ENCODE peak calls at places on chromosomes 2 and 18, in ten cellular contexts. One of them, this sample, is unnamed.

GRCh38 chr18:57427429-57428181 is 7.6 kb upstream of the ONECUT2 start:
- DNase-seq in lower lobe of right lung: no peak
- DNase-seq in Caco-2: no peak
- DNase-seq in cardiac muscle cell: no peak
- DNase-seq in IMR-90: no peak
- DNase-seq in Panc1: no peak
- DNase-seq in mucosa of descending colon: no peak
- DNase-seq in HepG2: no peak
- DNase-seq in brain microvascular endothelial cell: no peak
- DNase-seq in A549: no peak
- DNase-seq in this sample: no peak

GRCh38 chr2:45134726-45135125 is 125.5 kb upstream of the SIX2 start:
- DNase-seq in cardiac muscle cell: no peak
- DNase-seq in lower lobe of right lung: no peak
- DNase-seq in Caco-2: no peak
- DNase-seq in Panc1: no peak
- DNase-seq in mucosa of descending colon: peak
- DNase-seq in IMR-90: peak
- DNase-seq in A549: peak
- DNase-seq in HepG2: no peak
- DNase-seq in brain microvascular endothelial cell: peak
- DNase-seq in this sample: no peak

GRCh38 chr2:179180242-179180641 is 84.4 kb downstream of the SESTD1 start:
- DNase-seq in cardiac muscle cell: no peak
- DNase-seq in brain microvascular endothelial cell: no peak
- DNase-seq in Caco-2: peak
- DNase-seq in lower lobe of right lung: no peak
- DNase-seq in IMR-90: no peak
- DNase-seq in A549: no peak
- DNase-seq in HepG2: peak
- DNase-seq in Panc1: no peak
- DNase-seq in mucosa of descending colon: no peak
- DNase-seq in this sample: no peak

GRCh38 chr2:43034921-43035320 is 191.5 kb downstream of the ZFP36L2 start:
- DNase-seq in IMR-90: no peak
- DNase-seq in HepG2: no peak
- DNase-seq in A549: no peak
- DNase-seq in cardiac muscle cell: no peak
- DNase-seq in Panc1: no peak
- DNase-seq in Caco-2: no peak
- DNase-seq in mucosa of descending colon: no peak
- DNase-seq in lower lobe of right lung: no peak
- DNase-seq in brain microvascular endothelial cell: no peak
- DNase-seq in this sample: no peak

GRCh38 chr2:144988591-144988990 is 468.7 kb upstream of the ZEB2 start:
- DNase-seq in Caco-2: no peak
- DNase-seq in cardiac muscle cell: no peak
- DNase-seq in A549: no peak
- DNase-seq in mucosa of descending colon: no peak
- DNase-seq in IMR-90: no peak
- DNase-seq in HepG2: no peak
- DNase-seq in lower lobe of right lung: no peak
- DNase-seq in brain microvascular endothelial cell: no peak
- DNase-seq in Panc1: no peak
- DNase-seq in this sample: no peak

GRCh38 chr2:220931491-220931890 is 640.6 kb downstream of the EPHA4 start:
- DNase-seq in IMR-90: no peak
- DNase-seq in HepG2: no peak
- DNase-seq in Caco-2: no peak
- DNase-seq in lower lobe of right lung: no peak
- DNase-seq in A549: no peak
- DNase-seq in brain microvascular endothelial cell: no peak
- DNase-seq in Panc1: no peak
- DNase-seq in mucosa of descending colon: no peak
- DNase-seq in cardiac muscle cell: no peak
- DNase-seq in this sample: no peak

GRCh38 chr18:69216390-69216789 is 184.3 kb upstream of the DOK6 start:
- DNase-seq in lower lobe of right lung: no peak
- DNase-seq in A549: no peak
- DNase-seq in Panc1: no peak
- DNase-seq in cardiac muscle cell: no peak
- DNase-seq in Caco-2: no peak
- DNase-seq in brain microvascular endothelial cell: no peak
- DNase-seq in IMR-90: no peak
- DNase-seq in mucosa of descending colon: no peak
- DNase-seq in HepG2: no peak
- DNase-seq in this sample: no peak

GRCh38 chr2:217142649-217143266 is 282.9 kb upstream of the TNP1 start:
- DNase-seq in A549: peak
- DNase-seq in mucosa of descending colon: peak
- DNase-seq in Caco-2: peak
- DNase-seq in cardiac muscle cell: no peak
- DNase-seq in HepG2: peak
- DNase-seq in brain microvascular endothelial cell: peak
- DNase-seq in Panc1: no peak
- DNase-seq in IMR-90: no peak
- DNase-seq in lower lobe of right lung: no peak
- DNase-seq in this sample: no peak

GRCh38 chr2:23940976-23941605 is 828 bp downstream of the UBXN2A start:
- DNase-seq in IMR-90: peak
- DNase-seq in A549: no peak
- DNase-seq in brain microvascular endothelial cell: peak
- DNase-seq in Panc1: no peak
- DNase-seq in lower lobe of right lung: no peak
- DNase-seq in HepG2: peak
- DNase-seq in Caco-2: no peak
- DNase-seq in cardiac muscle cell: no peak
- DNase-seq in mucosa of descending colon: no peak
- DNase-seq in this sample: no peak

GRCh38 chr2:52510432-52510831 is 1257.2 kb upstream of the CHAC2 start:
- DNase-seq in lower lobe of right lung: no peak
- DNase-seq in brain microvascular endothelial cell: peak
- DNase-seq in mucosa of descending colon: no peak
- DNase-seq in IMR-90: peak
- DNase-seq in Panc1: no peak
- DNase-seq in cardiac muscle cell: no peak
- DNase-seq in Caco-2: no peak
- DNase-seq in A549: peak
- DNase-seq in HepG2: no peak
- DNase-seq in this sample: no peak

GRCh38 chr2:47782557-47783490 is at the start of gene MSH6:
- DNase-seq in lower lobe of right lung: peak
- DNase-seq in Caco-2: peak
- DNase-seq in HepG2: peak
- DNase-seq in cardiac muscle cell: peak
- DNase-seq in Panc1: no peak
- DNase-seq in IMR-90: peak
- DNase-seq in mucosa of descending colon: peak
- DNase-seq in brain microvascular endothelial cell: peak
- DNase-seq in A549: peak
- DNase-seq in this sample: peak
- H3K4me3 ChIP-seq in lower lobe of right lung: peak
- H3K4me3 ChIP-seq in Caco-2: peak
- H3K4me3 ChIP-seq in HepG2: peak
- H3K4me3 ChIP-seq in cardiac muscle cell: peak
- H3K4me3 ChIP-seq in Panc1: peak
- H3K4me3 ChIP-seq in IMR-90: peak
- H3K4me3 ChIP-seq in mucosa of descending colon: peak
- H3K4me3 ChIP-seq in brain microvascular endothelial cell: peak
- H3K4me3 ChIP-seq in A549: peak
- H3K4me3 ChIP-seq in this sample: peak

DNA sequence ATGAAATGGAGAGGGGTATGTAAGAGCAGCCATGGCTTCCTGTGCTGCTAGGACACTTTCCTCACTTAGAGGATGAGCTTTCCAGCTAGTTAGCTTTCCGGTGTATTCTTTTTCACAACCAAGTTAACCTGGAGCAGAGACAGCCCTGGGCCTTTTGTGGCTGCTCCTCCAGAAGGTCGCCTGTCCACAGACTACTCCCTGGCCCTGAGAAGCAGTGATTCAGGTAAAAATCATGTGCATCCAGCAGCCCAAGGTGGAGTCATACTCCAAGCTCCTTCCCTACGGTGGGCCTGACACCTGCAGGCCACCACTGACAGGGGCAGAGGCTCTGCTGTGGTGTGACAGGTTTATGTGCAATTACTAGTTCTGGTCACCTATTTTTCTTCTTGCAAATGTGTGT is 187.2 kb downstream of the ANKRD30B start:
- DNase-seq in lower lobe of right lung: no peak
- DNase-seq in cardiac muscle cell: no peak
- DNase-seq in brain microvascular endothelial cell: no peak
- DNase-seq in A549: no peak
- DNase-seq in Caco-2: no peak
- DNase-seq in IMR-90: no peak
- DNase-seq in Panc1: no peak
- DNase-seq in HepG2: no peak
- DNase-seq in mucosa of descending colon: no peak
- DNase-seq in this sample: no peak
- TF ChIP-seq CTCF in lower lobe of right lung: no peak
- TF ChIP-seq CTCF in cardiac muscle cell: no peak
- TF ChIP-seq CTCF in brain microvascular endothelial cell: no peak
- TF ChIP-seq CTCF in A549: no peak
- TF ChIP-seq CTCF in Caco-2: no peak
- TF ChIP-seq CTCF in IMR-90: no peak
- TF ChIP-seq CTCF in Panc1: no peak
- TF ChIP-seq CTCF in HepG2: no peak
- TF ChIP-seq CTCF in mucosa of descending colon: no peak
- TF ChIP-seq CTCF in this sample: no peak

DNA sequence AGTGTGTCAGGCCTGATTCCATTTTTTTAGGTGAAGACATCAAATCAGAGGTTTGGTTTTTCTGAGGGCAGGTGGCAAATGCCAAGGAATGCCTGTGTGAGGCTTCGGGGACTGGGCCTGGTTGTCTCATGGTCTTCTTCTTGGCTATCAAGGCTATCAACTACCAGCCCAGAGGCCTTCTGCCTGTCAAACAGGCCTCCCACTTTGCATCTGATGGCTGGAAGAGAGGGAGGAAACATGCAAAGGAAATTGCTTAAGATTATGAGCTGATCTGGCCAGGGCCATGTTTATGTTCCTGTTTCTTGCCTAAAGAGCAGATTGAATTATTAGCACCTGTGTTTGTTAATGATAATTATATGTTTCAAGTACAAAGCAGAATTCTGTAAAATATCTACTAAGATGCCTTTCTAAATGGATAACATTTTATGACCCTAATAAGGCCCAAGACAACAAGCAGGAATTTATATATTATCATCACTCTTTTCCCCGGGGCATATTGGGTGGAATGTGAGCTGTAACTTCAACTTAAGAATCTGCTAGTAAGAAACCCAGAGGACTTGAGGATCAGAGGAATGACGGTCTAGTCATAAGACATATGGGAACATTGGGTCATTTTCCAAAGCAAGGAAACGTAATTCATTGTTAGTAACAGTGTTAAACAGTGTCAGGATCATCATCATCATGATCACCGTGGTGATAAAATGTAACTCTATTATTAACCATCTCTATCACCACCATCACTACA is 123.2 kb downstream of the LYPD6B start:
- DNase-seq in IMR-90: no peak
- DNase-seq in Caco-2: peak
- DNase-seq in mucosa of descending colon: no peak
- DNase-seq in A549: no peak
- DNase-seq in brain microvascular endothelial cell: no peak
- DNase-seq in cardiac muscle cell: no peak
- DNase-seq in HepG2: no peak
- DNase-seq in lower lobe of right lung: no peak
- DNase-seq in Panc1: no peak
- DNase-seq in this sample: no peak
- H3K4me3 ChIP-seq in IMR-90: no peak
- H3K4me3 ChIP-seq in Caco-2: no peak
- H3K4me3 ChIP-seq in mucosa of descending colon: no peak
- H3K4me3 ChIP-seq in A549: no peak
- H3K4me3 ChIP-seq in brain microvascular endothelial cell: no peak
- H3K4me3 ChIP-seq in cardiac muscle cell: no peak
- H3K4me3 ChIP-seq in HepG2: no peak
- H3K4me3 ChIP-seq in lower lobe of right lung: no peak
- H3K4me3 ChIP-seq in Panc1: no peak
- H3K4me3 ChIP-seq in this sample: no peak

GRCh38 chr2:235419996-235420395 is 73.8 kb upstream of the AGAP1 start:
- DNase-seq in Caco-2: no peak
- DNase-seq in brain microvascular endothelial cell: no peak
- DNase-seq in cardiac muscle cell: no peak
- DNase-seq in A549: no peak
- DNase-seq in lower lobe of right lung: no peak
- DNase-seq in IMR-90: no peak
- DNase-seq in HepG2: no peak
- DNase-seq in mucosa of descending colon: no peak
- DNase-seq in Panc1: no peak
- DNase-seq in this sample: no peak

GRCh38 chr2:235414422-235414821 is 79.4 kb upstream of the AGAP1 start:
- DNase-seq in IMR-90: no peak
- DNase-seq in A549: no peak
- DNase-seq in mucosa of descending colon: peak
- DNase-seq in cardiac muscle cell: no peak
- DNase-seq in brain microvascular endothelial cell: no peak
- DNase-seq in Panc1: no peak
- DNase-seq in lower lobe of right lung: no peak
- DNase-seq in HepG2: no peak
- DNase-seq in Caco-2: no peak
- DNase-seq in this sample: no peak

GRCh38 chr2:235416816-235417499 is 76.9 kb upstream of the AGAP1 start:
- DNase-seq in mucosa of descending colon: no peak
- DNase-seq in brain microvascular endothelial cell: peak
- DNase-seq in Panc1: no peak
- DNase-seq in HepG2: peak
- DNase-seq in A549: peak
- DNase-seq in cardiac muscle cell: no peak
- DNase-seq in lower lobe of right lung: peak
- DNase-seq in Caco-2: no peak
- DNase-seq in IMR-90: peak
- DNase-seq in this sample: no peak

GRCh38 chr2:235421618-235422017 is 72.2 kb upstream of the AGAP1 start:
- DNase-seq in IMR-90: no peak
- DNase-seq in cardiac muscle cell: no peak
- DNase-seq in A549: no peak
- DNase-seq in mucosa of descending colon: no peak
- DNase-seq in brain microvascular endothelial cell: no peak
- DNase-seq in HepG2: no peak
- DNase-seq in Panc1: no peak
- DNase-seq in Caco-2: no peak
- DNase-seq in lower lobe of right lung: no peak
- DNase-seq in this sample: no peak

GRCh38 chr2:235418918-235419317 is 74.9 kb upstream of the AGAP1 start:
- DNase-seq in Panc1: no peak
- DNase-seq in lower lobe of right lung: no peak
- DNase-seq in mucosa of descending colon: no peak
- DNase-seq in cardiac muscle cell: no peak
- DNase-seq in IMR-90: no peak
- DNase-seq in HepG2: no peak
- DNase-seq in brain microvascular endothelial cell: no peak
- DNase-seq in A549: no peak
- DNase-seq in Caco-2: no peak
- DNase-seq in this sample: no peak
- TF ChIP-seq CTCF in Panc1: no peak
- TF ChIP-seq CTCF in lower lobe of right lung: no peak
- TF ChIP-seq CTCF in mucosa of descending colon: no peak
- TF ChIP-seq CTCF in cardiac muscle cell: peak
- TF ChIP-seq CTCF in IMR-90: no peak
- TF ChIP-seq CTCF in HepG2: no peak
- TF ChIP-seq CTCF in brain microvascular endothelial cell: peak
- TF ChIP-seq CTCF in A549: no peak
- TF ChIP-seq CTCF in Caco-2: no peak
- TF ChIP-seq CTCF in this sample: no peak

This sample was measured in LNCaP clone FGC.